ENCODE peak calls at places on chromosomes 7 and 10, in six cellular contexts. One of them, this sample, is unnamed.

GRCh38 chr10:1492641-1493040 is 244.7 kb downstream of the ADARB2 start:
- DNase-seq in posterior cingulate gyrus: no peak
- DNase-seq in nucleus accumbens: no peak
- DNase-seq in NCI-H460: no peak
- DNase-seq in astrocyte of the spinal cord: no peak
- DNase-seq in GM23338: no peak
- DNase-seq in this sample: no peak

GRCh38 chr10:44033008-44033407 is 351.9 kb downstream of the CXCL12 start:
- DNase-seq in posterior cingulate gyrus: no peak
- DNase-seq in nucleus accumbens: no peak
- DNase-seq in NCI-H460: no peak
- DNase-seq in astrocyte of the spinal cord: peak; percentile 41
- DNase-seq in GM23338: no peak
- DNase-seq in this sample: no peak

GRCh38 chr7:27961255-27961654 is 219.3 kb downstream of the JAZF1 start:
- DNase-seq in posterior cingulate gyrus: no peak
- DNase-seq in nucleus accumbens: no peak
- DNase-seq in NCI-H460: no peak
- DNase-seq in astrocyte of the spinal cord: peak; percentile 23
- DNase-seq in GM23338: no peak
- DNase-seq in this sample: no peak

GRCh38 chr10:78811174-78811573 is 257.6 kb upstream of the ZMIZ1 start:
- DNase-seq in posterior cingulate gyrus: no peak
- DNase-seq in nucleus accumbens: no peak
- DNase-seq in NCI-H460: no peak
- DNase-seq in astrocyte of the spinal cord: no peak
- DNase-seq in GM23338: no peak
- DNase-seq in this sample: no peak

GRCh38 chr10:46020344-46020656 is 10.1 kb downstream of the NCOA4 start:
- DNase-seq in posterior cingulate gyrus: no peak
- DNase-seq in nucleus accumbens: no peak
- DNase-seq in NCI-H460: no peak
- DNase-seq in astrocyte of the spinal cord: no peak
- DNase-seq in GM23338: no peak
- DNase-seq in this sample: no peak

GRCh38 chr7:158827411-158828342 is 1.6 kb downstream of the ESYT2 start:
- DNase-seq in posterior cingulate gyrus: no peak
- DNase-seq in nucleus accumbens: no peak
- DNase-seq in NCI-H460: no peak
- DNase-seq in astrocyte of the spinal cord: peak; percentile 45
- DNase-seq in GM23338: no peak
- DNase-seq in this sample: peak; percentile 34

GRCh38 chr10:86876748-86877147 is 80.7 kb downstream of the MMRN2 start:
- DNase-seq in posterior cingulate gyrus: no peak
- DNase-seq in nucleus accumbens: no peak
- DNase-seq in NCI-H460: no peak
- DNase-seq in astrocyte of the spinal cord: no peak
- DNase-seq in GM23338: no peak
- DNase-seq in this sample: no peak

GRCh38 chr7:99622596-99622995 is 5.8 kb downstream of the ZSCAN25 start:
- DNase-seq in posterior cingulate gyrus: no peak
- DNase-seq in nucleus accumbens: no peak
- DNase-seq in NCI-H460: no peak
- DNase-seq in astrocyte of the spinal cord: no peak
- DNase-seq in GM23338: no peak
- DNase-seq in this sample: no peak

GRCh38 chr7:80637911-80638765 is at the start of gene CD36:
- DNase-seq in posterior cingulate gyrus: no peak
- DNase-seq in nucleus accumbens: no peak
- DNase-seq in NCI-H460: no peak
- DNase-seq in astrocyte of the spinal cord: no peak
- DNase-seq in GM23338: no peak
- DNase-seq in this sample: no peak

GRCh38 chr7:51224811-51225581 is 91.6 kb downstream of the COBL start:
- DNase-seq in posterior cingulate gyrus: no peak
- DNase-seq in nucleus accumbens: peak; percentile 32
- DNase-seq in NCI-H460: peak; percentile 11
- DNase-seq in astrocyte of the spinal cord: no peak
- DNase-seq in GM23338: peak; percentile 76
- DNase-seq in this sample: no peak

GRCh38 chr7:117719377-117719776 is 153.9 kb downstream of the CTTNBP2 start:
- DNase-seq in posterior cingulate gyrus: no peak
- DNase-seq in nucleus accumbens: no peak
- DNase-seq in NCI-H460: no peak
- DNase-seq in astrocyte of the spinal cord: no peak
- DNase-seq in GM23338: no peak
- DNase-seq in this sample: no peak

GRCh38 chr10:132011445-132011844 is 29.7 kb upstream of the BNIP3 start:
- DNase-seq in posterior cingulate gyrus: no peak
- DNase-seq in nucleus accumbens: no peak
- DNase-seq in NCI-H460: no peak
- DNase-seq in astrocyte of the spinal cord: no peak
- DNase-seq in GM23338: no peak
- DNase-seq in this sample: no peak

GRCh38 chr10:132611986-132612385 is 74.4 kb downstream of the INPP5A start:
- DNase-seq in posterior cingulate gyrus: no peak
- DNase-seq in nucleus accumbens: no peak
- DNase-seq in NCI-H460: no peak
- DNase-seq in astrocyte of the spinal cord: no peak
- DNase-seq in GM23338: no peak
- DNase-seq in this sample: no peak

GRCh38 chr7:45575501-45576248 is 1.5 kb downstream of the ADCY1 start:
- DNase-seq in posterior cingulate gyrus: no peak
- DNase-seq in nucleus accumbens: no peak
- DNase-seq in NCI-H460: no peak
- DNase-seq in astrocyte of the spinal cord: no peak
- DNase-seq in GM23338: peak; percentile 46
- DNase-seq in this sample: no peak

GRCh38 chr10:71746344-71747037 is 26.8 kb downstream of the VSIR start:
- DNase-seq in posterior cingulate gyrus: no peak
- DNase-seq in nucleus accumbens: no peak
- DNase-seq in NCI-H460: no peak
- DNase-seq in astrocyte of the spinal cord: no peak
- DNase-seq in GM23338: peak; percentile 53
- DNase-seq in this sample: no peak

GRCh38 chr7:25968205-25968993 is 183.6 kb upstream of the NFE2L3 start:
- DNase-seq in posterior cingulate gyrus: no peak
- DNase-seq in nucleus accumbens: no peak
- DNase-seq in NCI-H460: no peak
- DNase-seq in astrocyte of the spinal cord: no peak
- DNase-seq in GM23338: no peak
- DNase-seq in this sample: no peak

GRCh38 chr10:89904755-89905154 is 203.4 kb downstream of the KIF20B start:
- DNase-seq in posterior cingulate gyrus: no peak
- DNase-seq in nucleus accumbens: no peak
- DNase-seq in NCI-H460: no peak
- DNase-seq in astrocyte of the spinal cord: peak; percentile 21
- DNase-seq in GM23338: no peak
- DNase-seq in this sample: no peak

GRCh38 chr10:60835005-60835404 is 56.7 kb downstream of the CDK1 start:
- DNase-seq in posterior cingulate gyrus: no peak
- DNase-seq in nucleus accumbens: no peak
- DNase-seq in NCI-H460: no peak
- DNase-seq in astrocyte of the spinal cord: no peak
- DNase-seq in GM23338: no peak
- DNase-seq in this sample: no peak

GRCh38 chr7:3321206-3321605 is 20.2 kb downstream of the SDK1 start:
- DNase-seq in posterior cingulate gyrus: no peak
- DNase-seq in nucleus accumbens: no peak
- DNase-seq in NCI-H460: no peak
- DNase-seq in astrocyte of the spinal cord: no peak
- DNase-seq in GM23338: peak; percentile 20
- DNase-seq in this sample: no peak

GRCh38 chr10:78301481-78301880 is 267.8 kb downstream of the RPS24 start:
- DNase-seq in posterior cingulate gyrus: no peak
- DNase-seq in nucleus accumbens: no peak
- DNase-seq in NCI-H460: no peak
- DNase-seq in astrocyte of the spinal cord: no peak
- DNase-seq in GM23338: no peak
- DNase-seq in this sample: no peak

GRCh38 chr10:99435986-99436633 is 5.7 kb upstream of the GOT1 start:
- DNase-seq in posterior cingulate gyrus: no peak
- DNase-seq in nucleus accumbens: no peak
- DNase-seq in NCI-H460: peak; percentile 58
- DNase-seq in astrocyte of the spinal cord: peak; percentile 53
- DNase-seq in GM23338: peak; percentile 65
- DNase-seq in this sample: peak; percentile 15

GRCh38 chr10:132517951-132518521 is 19.6 kb upstream of the INPP5A start:
- DNase-seq in posterior cingulate gyrus: no peak
- DNase-seq in nucleus accumbens: no peak
- DNase-seq in NCI-H460: no peak
- DNase-seq in astrocyte of the spinal cord: no peak
- DNase-seq in GM23338: peak; percentile 44
- DNase-seq in this sample: no peak

GRCh38 chr10:52215745-52216361 is 98.2 kb upstream of the DKK1 start:
- DNase-seq in posterior cingulate gyrus: no peak
- DNase-seq in nucleus accumbens: peak; percentile 19
- DNase-seq in NCI-H460: peak; percentile 60
- DNase-seq in astrocyte of the spinal cord: peak; percentile 80
- DNase-seq in GM23338: peak; percentile 79
- DNase-seq in this sample: peak; percentile 54